ENCODE peak calls at places on chromosomes 6 and 20, in seven cellular contexts. F, Z, J, L, O, H and E are unnamed samples.

GRCh38 chr6:54493138-54493537 is 184.9 kb downstream of the TINAG start:
- DNase-seq in J (peak), Z (no peak), H (no peak), L (peak), F (peak), O (peak), E (peak)

GRCh38 chr6:11929451-11929850 is 82.7 kb upstream of the HIVEP1 start:
- DNase-seq in J (no peak), O (no peak), Z (no peak), L (no peak), F (no peak), H (no peak), E (no peak)

GRCh38 chr20:63448050-63448449 is 24.4 kb downstream of the KCNQ2 start:
- DNase-seq in L (no peak), Z (no peak), H (no peak), J (no peak), F (no peak), O (no peak), E (no peak)

GRCh38 chr20:38935967-38936407 is 9.8 kb downstream of the FAM83D start:
- DNase-seq in J (peak), L (peak), O (no peak), F (no peak), Z (no peak), H (no peak), E (no peak)

GRCh38 chr6:6002005-6002808 is 4.5 kb downstream of the NRN1 start:
- DNase-seq in O (no peak), F (no peak), H (no peak), Z (no peak), L (no peak), J (no peak), E (no peak)

GRCh38 chr20:59028812-59029211 is 3.3 kb downstream of the ATP5F1E start:
- DNase-seq in F (peak), O (no peak), Z (no peak), L (no peak), J (no peak), H (no peak), E (no peak)

GRCh38 chr6:105835373-105835772 is 250.8 kb upstream of the PRDM1 start:
- DNase-seq in Z (peak), J (peak), O (no peak), L (peak), F (peak), H (no peak), E (no peak)

GRCh38 chr6:101400341-101400740 is 6.8 kb downstream of the GRIK2 start:
- DNase-seq in H (no peak), L (no peak), O (no peak), J (no peak), Z (no peak), F (no peak), E (no peak)

GRCh38 chr6:66662196-66662595 is 955.2 kb upstream of the EYS start:
- DNase-seq in J (no peak), O (no peak), Z (no peak), F (peak), H (no peak), L (peak), E (no peak)

GRCh38 chr6:11969092-11969491 is 43.0 kb upstream of the HIVEP1 start:
- DNase-seq in L (peak), O (no peak), Z (no peak), J (no peak), H (no peak), F (peak), E (peak)

GRCh38 chr6:7107578-7108195 is at the start of gene RREB1:
- DNase-seq in O (no peak), Z (peak), L (peak), H (peak), J (peak), F (peak), E (no peak)

GRCh38 chr6:20377623-20378265 is 23.9 kb upstream of the E2F3 start:
- DNase-seq in O (peak), L (peak), F (peak), H (no peak), J (no peak), Z (no peak), E (peak)

GRCh38 chr20:9506337-9506821 is 8.0 kb upstream of the LAMP5 start:
- DNase-seq in J (no peak), O (no peak), Z (no peak), F (no peak), H (no peak), L (no peak), E (no peak)

GRCh38 chr20:9506964-9507369 is 7.4 kb upstream of the LAMP5 start:
- DNase-seq in L (no peak), F (no peak), Z (no peak), O (no peak), H (no peak), J (no peak), E (no peak)

GRCh38 chr20:9501473-9501872 is 12.9 kb upstream of the LAMP5 start:
- DNase-seq in H (no peak), O (no peak), Z (no peak), F (no peak), J (no peak), L (no peak), E (no peak)

GRCh38 chr20:9500121-9500911 is 14.1 kb upstream of the LAMP5 start:
- DNase-seq in L (no peak), O (no peak), F (peak), H (no peak), Z (no peak), J (no peak), E (no peak)

GRCh38 chr20:9503530-9504251 is 10.7 kb upstream of the LAMP5 start:
- DNase-seq in H (no peak), O (peak), L (peak), J (no peak), Z (no peak), F (peak), E (peak)
- TF ChIP-seq CTCF in H (peak), O (peak), L (no peak), J (no peak), Z (no peak), F (peak), E (peak)

DNA sequence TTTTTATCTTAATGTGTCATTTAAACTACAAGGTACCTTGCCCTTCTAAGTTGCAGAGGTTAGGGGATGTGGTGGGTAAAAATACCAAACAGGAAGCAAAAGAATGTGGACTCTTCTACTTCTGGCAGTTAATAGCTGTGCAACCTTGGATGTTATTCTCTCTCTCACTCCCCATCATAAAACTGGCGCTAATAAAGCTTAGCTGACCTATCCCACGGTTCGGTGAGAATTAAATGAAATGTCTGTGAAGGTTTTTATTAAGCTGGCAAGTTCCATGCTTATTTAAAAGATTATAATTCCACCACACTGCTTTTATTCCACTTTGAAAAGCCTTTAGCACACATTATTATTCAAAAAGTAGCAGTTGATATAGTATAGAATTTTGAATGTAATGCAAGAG is 127.8 kb upstream of the SLC22A23 start:
- DNase-seq in O (no peak), H (no peak), L (peak), Z (no peak), J (no peak), F (no peak), E (no peak)
- TF ChIP-seq CTCF in O (no peak), H (no peak), L (no peak), Z (no peak), J (no peak), F (no peak), E (no peak)

DNA sequence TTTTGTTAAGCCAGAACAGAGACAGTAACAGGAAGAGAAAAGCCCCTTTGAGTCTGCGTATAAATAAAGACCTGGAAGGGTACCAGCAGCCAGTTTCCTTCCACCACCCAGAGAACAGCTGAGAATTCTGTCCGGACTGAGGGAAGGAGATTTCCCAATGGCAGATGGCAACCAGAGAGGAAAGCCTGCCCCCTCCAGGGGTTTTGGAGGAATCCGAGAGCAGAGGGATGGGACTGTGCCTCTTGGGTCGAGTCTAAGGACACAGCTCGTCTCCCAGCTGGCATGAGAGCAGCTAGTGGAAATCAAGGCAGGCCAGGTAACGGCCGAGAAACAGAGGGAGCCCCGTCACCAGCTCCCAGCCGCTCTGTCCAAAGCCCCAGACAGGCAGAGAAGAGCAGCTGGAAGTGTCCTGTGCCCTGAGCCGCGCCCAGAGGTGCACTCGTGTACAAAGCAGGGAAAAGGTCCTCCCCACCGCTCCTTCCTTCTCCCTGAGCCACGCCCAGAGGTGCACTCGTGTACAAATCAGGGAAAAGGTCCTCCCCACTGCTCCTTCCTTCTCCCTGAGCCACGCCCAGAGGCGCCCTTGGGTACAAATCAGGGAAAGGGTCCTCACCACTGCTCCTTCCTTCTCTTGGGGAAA is 134.0 kb upstream of the SNX9 start:
- DNase-seq in L (no peak), J (no peak), H (no peak), F (peak), Z (peak), O (no peak), E (no peak)
- TF ChIP-seq CTCF in L (peak), J (no peak), H (no peak), F (no peak), Z (no peak), O (no peak), E (peak)

DNA sequence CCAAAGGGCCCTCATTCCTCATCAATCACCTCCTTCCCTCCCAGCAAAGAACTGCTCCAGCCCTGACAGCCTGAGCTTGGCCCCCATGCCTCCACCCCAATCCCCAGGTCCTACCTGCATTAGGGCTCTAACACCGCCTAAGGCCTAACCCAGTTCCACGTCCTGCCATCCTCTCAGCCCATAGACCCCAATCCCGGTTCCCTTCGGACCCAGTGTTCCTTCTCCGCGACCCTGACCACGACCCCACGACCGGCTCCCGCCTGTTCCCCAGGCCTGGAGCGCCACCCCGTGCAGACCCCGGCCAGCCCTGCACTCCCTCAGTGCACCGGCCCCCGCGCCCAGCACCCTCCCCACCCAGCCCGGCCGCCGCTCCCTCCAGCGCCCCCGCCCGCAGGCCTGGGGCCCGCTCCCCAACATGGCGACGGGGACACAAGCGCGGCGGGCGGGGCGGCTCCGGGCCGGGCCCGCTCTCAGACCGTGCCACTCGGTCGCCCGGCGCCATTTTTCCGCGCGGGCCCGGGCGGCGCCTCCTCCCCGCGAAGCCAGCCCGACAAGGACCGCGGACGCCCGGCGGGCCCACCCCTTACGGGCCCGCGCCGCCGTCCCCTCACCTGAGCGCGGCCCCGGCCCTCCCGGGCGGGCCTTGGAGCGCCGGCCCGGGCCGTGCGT is 456 bp downstream of the NCOA6 start:
- DNase-seq in J (peak), F (peak), L (peak), Z (peak), O (no peak), H (peak), E (no peak)
- TF ChIP-seq CTCF in J (no peak), F (peak), L (no peak), Z (no peak), O (no peak), H (no peak), E (no peak)

GRCh38 chr6:137625808-137626207 is 131.6 kb upstream of the OLIG3 start:
- DNase-seq in O (no peak), F (no peak), J (no peak), H (no peak), Z (no peak), L (no peak), E (no peak)
- TF ChIP-seq CTCF in O (peak), F (no peak), J (no peak), H (no peak), Z (no peak), L (no peak), E (no peak)

GRCh38 chr6:28585335-28585734 is 59.7 kb downstream of the GPX5 start:
- DNase-seq in F (peak), Z (no peak), O (no peak), J (peak), H (no peak), L (peak), E (no peak)
- TF ChIP-seq CTCF in F (peak), Z (no peak), O (no peak), J (no peak), H (no peak), L (no peak), E (no peak)

DNA sequence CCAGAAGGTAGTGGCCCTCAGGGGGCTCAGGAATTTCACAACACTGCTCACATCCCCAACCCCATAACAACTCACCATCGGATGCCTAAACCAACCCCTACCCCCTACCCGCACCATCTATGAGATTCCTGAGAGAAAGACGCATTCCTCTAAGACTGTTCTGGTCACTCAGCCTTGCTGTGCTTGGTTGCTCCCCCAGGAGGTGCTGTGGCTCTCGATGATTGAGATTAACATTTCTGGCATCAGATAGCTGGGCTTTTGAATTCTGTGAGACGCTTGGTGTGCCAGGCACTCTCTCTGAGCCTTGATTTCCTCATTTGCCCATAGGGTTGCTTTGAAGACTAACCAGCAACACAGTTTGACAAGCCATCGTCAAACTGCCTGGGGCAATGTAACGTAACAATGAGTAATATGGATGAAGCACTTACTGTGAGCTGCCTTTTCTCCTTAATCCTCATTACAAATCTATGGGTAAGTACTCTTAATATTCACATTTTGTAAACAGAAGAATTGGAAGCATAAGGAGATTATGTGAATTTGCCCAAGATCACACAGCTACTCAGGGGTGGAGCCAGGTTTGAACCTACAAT is 978 bp downstream of the WFDC6 start:
- DNase-seq in O (no peak), Z (no peak), H (no peak), F (no peak), L (no peak), J (peak), E (no peak)
- TF ChIP-seq CTCF in O (peak), Z (no peak), H (peak), F (no peak), L (no peak), J (peak), E (no peak)

DNA sequence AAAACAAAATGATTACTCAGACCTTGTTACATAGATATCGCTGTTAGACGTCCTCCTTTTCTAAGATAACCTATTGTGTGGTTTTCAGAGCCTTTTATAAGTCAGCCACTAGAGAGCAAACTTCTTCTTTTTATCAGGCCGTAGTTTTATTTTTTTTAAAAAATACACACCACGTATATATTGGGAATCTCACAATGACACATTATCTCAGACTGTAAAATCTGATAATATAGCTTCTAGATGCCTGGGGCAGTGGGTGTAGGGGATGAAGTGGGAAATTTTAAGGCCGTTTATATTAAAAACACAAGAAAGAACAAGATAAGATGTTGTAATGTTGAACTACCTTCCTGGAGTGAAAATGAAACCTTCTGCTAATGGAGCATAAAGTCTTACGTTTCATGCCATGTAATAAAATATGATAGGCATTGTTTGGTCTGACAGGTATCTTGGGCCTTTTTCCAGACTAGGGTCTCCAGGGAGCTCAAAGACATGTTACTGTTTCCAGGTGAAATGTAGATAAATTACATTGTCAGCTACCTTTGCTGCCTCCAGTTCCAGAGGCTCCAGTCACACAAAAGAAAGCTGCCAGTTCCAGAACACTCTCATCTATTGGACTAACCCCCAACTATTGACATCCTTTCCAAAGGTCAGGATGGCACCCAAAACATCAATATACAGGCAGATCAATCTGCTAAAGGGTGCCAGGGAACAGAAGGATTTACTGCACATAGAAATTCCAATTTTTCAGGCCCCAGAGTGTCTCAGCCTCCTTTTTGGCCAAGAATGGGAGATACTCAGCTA is 130.2 kb upstream of the AKIRIN2 start:
- DNase-seq in H (peak), Z (no peak), L (peak), F (peak), J (peak), O (no peak), E (no peak)
- TF ChIP-seq CTCF in H (peak), Z (no peak), L (peak), F (peak), J (peak), O (peak), E (peak)

GRCh38 chr6:136341367-136341766 is 51.7 kb upstream of the BCLAF1 start:
- DNase-seq in H (no peak), F (no peak), Z (no peak), J (no peak), L (no peak), O (no peak), E (no peak)

GRCh38 chr6:136341967-136342366 is 52.3 kb upstream of the BCLAF1 start:
- DNase-seq in H (no peak), F (no peak), O (no peak), L (no peak), Z (no peak), J (no peak), E (no peak)

GRCh38 chr6:136337606-136338005 is 48.0 kb upstream of the BCLAF1 start:
- DNase-seq in F (no peak), J (no peak), H (no peak), L (no peak), O (no peak), Z (no peak), E (no peak)

GRCh38 chr6:136335736-136336362 is 46.2 kb upstream of the BCLAF1 start:
- DNase-seq in O (no peak), J (no peak), L (no peak), F (peak), Z (no peak), H (no peak), E (no peak)

DNA sequence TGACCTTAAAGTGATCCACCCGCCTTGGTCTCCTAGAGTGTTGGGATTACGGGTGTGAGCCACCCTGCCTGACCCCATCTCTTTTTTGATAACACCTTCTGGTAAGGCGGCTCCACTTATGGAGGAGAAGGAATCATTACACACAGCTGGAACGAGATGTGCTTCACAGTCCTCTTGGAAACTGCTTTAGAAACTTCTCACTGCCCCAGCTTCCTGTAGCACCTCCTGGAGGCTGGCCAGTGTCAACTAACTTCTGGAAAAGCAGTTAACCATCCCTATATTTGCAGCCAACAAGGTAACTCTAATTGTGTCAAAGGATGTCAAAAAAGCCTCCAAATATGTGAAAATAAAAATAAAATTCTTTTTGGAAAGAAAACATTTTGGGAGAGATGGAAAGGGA is 48.8 kb upstream of the BCLAF1 start:
- DNase-seq in L (no peak), O (no peak), F (no peak), J (no peak), Z (no peak), H (no peak), E (no peak)
- TF ChIP-seq CTCF in L (no peak), O (peak), F (no peak), J (no peak), Z (no peak), H (no peak), E (no peak)